ENCODE peak calls at places on chromosomes 1 and 21, in seven cellular contexts. K is naive thymus-derived CD8-positive, alpha-beta T cell; A is HFF-Myc; N is mucosa of gallbladder; M is NCI-H748 treated with DMSO at 0.1 percent for 48 hours; Z is DMS53; V is Daoy. S is an unnamed sample.
A peak's percentile ranks its signal among the peaks of the same experiment; 100 is the strongest.

GRCh38 chr1:21894034-21894881 is 42.9 kb downstream of the HSPG2 start:
- DNase-seq in A (no peak), K (no peak), N (no peak), V (no peak), Z (no peak), M (no peak), S (no peak)

GRCh38 chr1:205792946-205793673 is 17.8 kb upstream of the RAB29 start:
- DNase-seq in N (no peak), M (no peak), Z (no peak), K (no peak), A (no peak), V (no peak), S (no peak)

GRCh38 chr1:30445449-30445848 is 277.9 kb downstream of the MATN1 start:
- DNase-seq in N (no peak), M (no peak), V (no peak), Z (no peak), A (no peak), K (no peak), S (no peak)

GRCh38 chr1:87783315-87783714 is 454.6 kb downstream of the LMO4 start:
- DNase-seq in N (no peak), V (no peak), A (no peak), M (no peak), K (no peak), Z (peak; percentile 18), S (no peak)

GRCh38 chr1:50427818-50428779 is 4.9 kb upstream of the DMRTA2 start:
- DNase-seq in A (no peak), M (no peak), K (no peak), V (no peak), N (no peak), Z (peak; percentile 73), S (no peak)

GRCh38 chr1:97094257-97094972 is 372.8 kb downstream of the PTBP2 start:
- DNase-seq in A (peak; percentile 19), M (no peak), Z (no peak), K (no peak), V (peak; percentile 73), N (no peak), S (no peak)

GRCh38 chr1:221039616-221040015 is 160.4 kb downstream of the HLX start:
- DNase-seq in K (no peak), A (peak; percentile 47), M (no peak), N (no peak), V (peak; percentile 8), Z (peak; percentile 54), S (no peak)

GRCh38 chr1:217614319-217614718 is 16.6 kb downstream of the GPATCH2 start:
- DNase-seq in N (no peak), A (no peak), V (no peak), Z (no peak), M (no peak), K (no peak), S (no peak)

GRCh38 chr1:47338249-47339077 is 4.9 kb downstream of the CMPK1 start:
- DNase-seq in K (no peak), A (no peak), Z (no peak), N (no peak), V (no peak), M (no peak), S (no peak)

GRCh38 chr1:153933420-153933819 is 10.6 kb upstream of the GATAD2B start:
- DNase-seq in V (no peak), K (no peak), M (no peak), Z (no peak), N (no peak), A (no peak), S (no peak)

GRCh38 chr1:83029050-83029449 is 969.9 kb downstream of the TTLL7 start:
- DNase-seq in K (no peak), V (no peak), A (no peak), N (no peak), M (no peak), Z (no peak), S (no peak)

GRCh38 chr1:9039761-9040658 is 13.8 kb upstream of the SLC2A7 start:
- DNase-seq in V (no peak), N (no peak), A (no peak), M (no peak), K (no peak), Z (peak; percentile 52), S (no peak)

GRCh38 chr1:43317817-43318471 is 17.2 kb downstream of the TIE1 start:
- DNase-seq in Z (no peak), K (no peak), M (no peak), A (no peak), V (no peak), N (no peak), S (no peak)

GRCh38 chr1:50974618-50974935 is 4.5 kb downstream of the CDKN2C start:
- DNase-seq in K (no peak), Z (no peak), M (no peak), A (no peak), N (no peak), V (no peak), S (no peak)

GRCh38 chr1:174153085-174153824 is 6.1 kb upstream of the RABGAP1L start:
- DNase-seq in Z (peak; percentile 73), M (no peak), V (peak; percentile 37), K (no peak), A (no peak), N (no peak), S (no peak)

GRCh38 chr1:243686149-243686548 is 163.9 kb downstream of the AKT3 start:
- DNase-seq in V (no peak), M (no peak), Z (no peak), A (no peak), K (no peak), N (no peak), S (no peak)

GRCh38 chr1:162943627-162944026 is 82.7 kb upstream of the CCDC190 start:
- DNase-seq in N (no peak), V (peak; percentile 7), K (no peak), Z (no peak), A (peak; percentile 33), M (no peak), S (peak; percentile 43)

GRCh38 chr1:191993549-191993948 is 164.7 kb upstream of the RGS18 start:
- DNase-seq in M (no peak), V (no peak), N (no peak), K (no peak), A (no peak), Z (peak; percentile 64), S (no peak)

GRCh38 chr21:46392921-46393320 is 65.8 kb upstream of the DIP2A start:
- DNase-seq in Z (no peak), V (no peak), M (no peak), K (no peak), A (peak; percentile 9), N (peak; percentile 24), S (peak; percentile 41)

GRCh38 chr21:46425061-46425460 is 33.6 kb upstream of the DIP2A start:
- DNase-seq in V (no peak), M (no peak), K (no peak), A (no peak), N (no peak), Z (peak; percentile 91), S (no peak)

GRCh38 chr21:46156378-46156645 is 933 bp upstream of the FTCD start:
- DNase-seq in Z (no peak), N (no peak), M (no peak), V (no peak), A (no peak), K (no peak), S (no peak)

GRCh38 chr1:93581917-93582850 is 99.5 kb downstream of the BCAR3 start:
- DNase-seq in V (no peak), A (no peak), K (no peak), N (no peak), M (no peak), Z (no peak), S (no peak)

GRCh38 chr1:53331446-53332187 is 3.7 kb upstream of the LRP8 start:
- DNase-seq in M (no peak), V (no peak), Z (no peak), N (no peak), A (no peak), K (no peak), S (no peak)

S was measured in fibroblast of gingiva.